ENCODE peak calls at places on chromosomes 4 and X, in eight cellular contexts. W is fibroblast of the aortic adventitia, X is A549, G is sigmoid colon, J is thoracic aorta, Y is astrocyte of the spinal cord, R is heart left ventricle, V is colonic mucosa. D is an unnamed sample.

GRCh38 chr4:147160908-147161513 is 215.3 kb upstream of the TTC29 start:
- DNase-seq in J (no peak), X (peak; percentile 49), W (peak; percentile 77), Y (peak; percentile 75), R (no peak), G (no peak), V (peak; percentile 22), D (peak; percentile 19)

GRCh38 chr4:98113005-98113404 is 30.3 kb downstream of the STPG2 start:
- DNase-seq in W (peak; percentile 34), G (no peak), V (no peak), X (peak; percentile 20), J (no peak), R (no peak), Y (peak; percentile 33), D (no peak)

GRCh38 chr4:56743550-56743949 is 62.5 kb upstream of the HOPX start:
- DNase-seq in V (peak; percentile 56), R (no peak), X (no peak), W (no peak), Y (no peak), G (no peak), J (no peak), D (no peak)

GRCh38 chr4:102696763-102697162 is 64.0 kb downstream of the MANBA start:
- DNase-seq in W (peak; percentile 67), Y (no peak), X (no peak), J (no peak), R (no peak), G (no peak), V (no peak), D (no peak)

GRCh38 chr4:18012115-18012806 is 9.3 kb downstream of the LCORL start:
- DNase-seq in W (peak; percentile 16), V (no peak), X (no peak), Y (no peak), J (no peak), G (no peak), R (no peak), D (no peak)

GRCh38 chrX:136246201-136246600 is 5.0 kb downstream of the MAP7D3 start:
- DNase-seq in R (no peak), J (no peak), X (no peak), G (no peak), W (no peak), V (no peak), Y (no peak), D (no peak)

GRCh38 chr4:22500128-22500611 is 15.7 kb downstream of the ADGRA3 start:
- DNase-seq in G (no peak), Y (no peak), V (peak; percentile 58), R (no peak), W (no peak), X (no peak), J (no peak), D (no peak)

GRCh38 chrX:68409154-68409553 is 24.1 kb downstream of the OPHN1 start:
- DNase-seq in G (no peak), V (no peak), Y (no peak), W (no peak), J (no peak), R (no peak), X (no peak), D (no peak)

GRCh38 chr4:104302731-104303130 is 192.0 kb downstream of the CXXC4 start:
- DNase-seq in Y (no peak), V (no peak), R (no peak), G (no peak), J (no peak), X (no peak), W (no peak), D (no peak)

GRCh38 chr4:183830438-183830985 is 74.6 kb upstream of the STOX2 start:
- DNase-seq in V (no peak), X (no peak), Y (no peak), G (no peak), J (no peak), R (no peak), W (no peak), D (no peak)

GRCh38 chr4:129561886-129562285 is 465.9 kb downstream of the C4orf33 start:
- DNase-seq in G (no peak), Y (peak; percentile 35), R (no peak), J (no peak), V (no peak), W (no peak), X (no peak), D (no peak)

GRCh38 chr4:17781072-17781830 is at the start of gene FAM184B:
- DNase-seq in X (no peak), W (peak; percentile 9), Y (peak; percentile 11), R (no peak), G (no peak), V (no peak), J (no peak), D (no peak)

GRCh38 chrX:110847334-110847733 is 51.7 kb upstream of the CHRDL1 start:
- DNase-seq in J (no peak), W (peak; percentile 81), V (peak; percentile 24), X (peak; percentile 54), R (no peak), Y (peak; percentile 76), G (no peak), D (no peak)

GRCh38 chrX:110853610-110854009 is 58.0 kb upstream of the CHRDL1 start:
- DNase-seq in Y (peak; percentile 14), R (no peak), G (no peak), W (peak; percentile 40), J (no peak), X (peak; percentile 5), V (no peak), D (no peak)

GRCh38 chrX:110851780-110852179 is 56.2 kb upstream of the CHRDL1 start:
- DNase-seq in W (peak; percentile 24), X (peak; percentile 13), J (no peak), Y (peak; percentile 6), V (no peak), G (no peak), R (no peak), D (no peak)

DNA sequence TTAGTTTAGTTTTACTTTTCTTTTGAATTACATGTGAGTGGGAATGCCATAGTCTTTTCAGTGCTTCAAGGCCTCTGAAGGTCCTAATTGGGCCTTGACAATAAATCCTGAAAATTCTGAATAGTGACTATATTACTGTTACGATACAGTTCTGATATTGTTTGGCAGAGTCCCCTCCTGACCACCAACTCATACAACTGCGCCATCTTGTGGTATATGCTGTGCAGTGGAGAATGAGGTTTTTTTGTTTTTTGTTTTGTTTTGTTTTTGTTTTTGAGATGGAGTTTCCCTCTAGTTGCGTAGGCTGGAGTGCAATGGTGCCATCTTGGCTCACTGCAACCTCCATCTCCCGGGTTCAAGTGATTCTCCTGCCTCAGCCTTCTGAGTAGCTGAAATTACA is 56.6 kb upstream of the CHRDL1 start:
- DNase-seq in J (no peak), V (no peak), W (peak; percentile 21), X (peak; percentile 19), Y (no peak), G (no peak), R (no peak), D (no peak)
- TF ChIP-seq CTCF in J (no peak), V (peak; percentile 26), W (peak; percentile 59), X (peak; percentile 32), Y (peak; percentile 65), G (peak; percentile 45), R (peak; percentile 45), D (peak; percentile 39)

GRCh38 chr4:41990383-41991111 is at the start of gene SLC30A9:
- DNase-seq in J (peak; percentile 88), X (peak; percentile 93), W (peak; percentile 93), G (peak; percentile 98), R (peak; percentile 94), V (peak; percentile 97), Y (peak; percentile 94), D (peak; percentile 59)

GRCh38 chr4:41994461-41994860 is 4.1 kb downstream of the SLC30A9 start:
- DNase-seq in X (no peak), V (no peak), W (no peak), R (no peak), Y (no peak), J (no peak), G (no peak), D (no peak)

GRCh38 chr4:41992967-41993857 is 2.9 kb downstream of the SLC30A9 start:
- DNase-seq in Y (no peak), V (no peak), W (no peak), X (no peak), G (no peak), J (no peak), R (no peak), D (no peak)

GRCh38 chr4:41990029-41990382 is 324 bp upstream of the SLC30A9 start:
- DNase-seq in X (no peak), V (no peak), Y (no peak), W (no peak), R (no peak), G (no peak), J (no peak), D (no peak)

GRCh38 chr4:41991916-41992767 is 1.8 kb downstream of the SLC30A9 start:
- DNase-seq in Y (no peak), W (peak; percentile 11), X (no peak), J (no peak), V (no peak), R (no peak), G (no peak), D (no peak)
- H3K4me3 ChIP-seq in Y (no peak overlapping the region), W (peak overlapping the region; percentile 4), X (peak overlapping the region; percentile 86), J (peak overlapping the region; percentile 85), V (no peak overlapping the region), R (no peak overlapping the region), G (no peak overlapping the region), D (peak overlapping the region; percentile 91)

GRCh38 chr4:163587867-163588266 is 93.4 kb downstream of the TMA16 start:
- DNase-seq in W (no peak), Y (peak; percentile 11), G (no peak), R (no peak), V (no peak), X (peak; percentile 11), J (no peak), D (no peak)
- TF ChIP-seq CTCF in W (no peak), Y (peak; percentile 17), G (no peak), R (no peak), V (no peak), X (no peak), J (no peak), D (no peak)

DNA sequence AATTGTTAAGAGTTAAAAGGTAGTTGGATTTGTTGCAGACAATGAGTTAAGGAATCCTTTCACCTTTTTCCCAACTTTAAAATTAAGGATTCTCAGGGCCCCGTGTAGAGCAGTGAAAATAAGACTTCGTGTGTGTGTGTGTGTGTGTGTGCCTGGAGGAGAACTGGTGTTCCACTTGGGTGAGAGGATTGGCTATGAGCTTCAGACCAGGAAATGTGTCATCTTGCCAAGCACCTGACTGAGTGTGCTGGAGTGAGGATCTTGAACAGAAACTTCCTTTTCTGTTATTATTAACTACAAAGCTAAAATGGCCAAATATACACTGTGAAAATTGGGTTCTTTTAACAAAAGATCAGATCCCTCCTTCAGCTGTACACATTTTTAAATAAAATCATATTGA is 113.1 kb upstream of the VCX2 start:
- DNase-seq in J (no peak), G (no peak), R (no peak), X (no peak), W (no peak), V (no peak), Y (no peak), D (no peak)
- H3K4me3 ChIP-seq in J (no peak overlapping the region), G (no peak overlapping the region), R (no peak overlapping the region), X (no peak overlapping the region), W (no peak overlapping the region), V (no peak overlapping the region), Y (no peak overlapping the region), D (no peak overlapping the region)

GRCh38 chr4:173821851-173822250 is 291.8 kb upstream of the HAND2 start:
- DNase-seq in G (no peak), V (no peak), J (no peak), X (no peak), W (no peak), R (no peak), Y (peak; percentile 46), D (peak; percentile 31)

GRCh38 chr4:173829565-173829964 is 299.5 kb upstream of the HAND2 start:
- DNase-seq in X (no peak), J (no peak), Y (no peak), W (no peak), R (no peak), V (no peak), G (no peak), D (no peak)

GRCh38 chr4:173827707-173828106 is 297.7 kb upstream of the HAND2 start:
- DNase-seq in J (no peak), V (no peak), W (no peak), R (no peak), X (no peak), G (no peak), Y (no peak), D (no peak)
- TF ChIP-seq CTCF in J (no peak), V (no peak), W (peak; percentile 9), R (peak; percentile 24), X (no peak), G (no peak), Y (no peak), D (no peak)

D was measured in AG04449.